ENCODE peak calls at places on chromosome 1, in six cellular contexts. T, Q, X, O, A and B are unnamed samples.

GRCh38 chr1:183353597-183353996 is 64.6 kb downstream of the NMNAT2 start:
- DNase-seq in T (no peak), Q (no peak), X (no peak), O (peak), A (no peak), B (no peak)

GRCh38 chr1:170145691-170146676 is at the start of gene NTMT2:
- DNase-seq in T (no peak), Q (no peak), X (no peak), O (peak), A (no peak), B (no peak)

GRCh38 chr1:20731057-20731991 is 1.2 kb downstream of the SH2D5 start:
- DNase-seq in T (peak), Q (no peak), X (no peak), O (no peak), A (no peak), B (no peak)

GRCh38 chr1:118039170-118039569 is 109.6 kb downstream of the WDR3 start:
- DNase-seq in T (no peak), Q (no peak), X (no peak), O (no peak), A (no peak), B (no peak)

GRCh38 chr1:243270097-243270864 is 14.4 kb downstream of the SDCCAG8 start:
- DNase-seq in T (no peak), Q (no peak), X (no peak), O (no peak), A (no peak), B (no peak)

GRCh38 chr1:214544791-214545190 is 6.6 kb downstream of the PTPN14 start:
- DNase-seq in T (no peak), Q (no peak), X (no peak), O (no peak), A (no peak), B (no peak)

GRCh38 chr1:207944571-207944970 is 33.6 kb upstream of the CD34 start:
- DNase-seq in T (no peak), Q (no peak), X (no peak), O (no peak), A (no peak), B (no peak)

GRCh38 chr1:28887835-28888682 is 26.3 kb upstream of the EPB41 start:
- DNase-seq in T (peak), Q (peak), X (peak), O (peak), A (peak), B (no peak)

GRCh38 chr1:245306020-245306419 is 151.2 kb downstream of the KIF26B start:
- DNase-seq in T (no peak), Q (no peak), X (no peak), O (no peak), A (no peak), B (no peak)

GRCh38 chr1:199460933-199461332 is 566.6 kb upstream of the NR5A2 start:
- DNase-seq in T (no peak), Q (no peak), X (no peak), O (peak), A (no peak), B (no peak)

GRCh38 chr1:203215573-203215972 is 13.9 kb downstream of the CHIT1 start:
- DNase-seq in T (no peak), Q (no peak), X (no peak), O (peak), A (no peak), B (no peak)

DNA sequence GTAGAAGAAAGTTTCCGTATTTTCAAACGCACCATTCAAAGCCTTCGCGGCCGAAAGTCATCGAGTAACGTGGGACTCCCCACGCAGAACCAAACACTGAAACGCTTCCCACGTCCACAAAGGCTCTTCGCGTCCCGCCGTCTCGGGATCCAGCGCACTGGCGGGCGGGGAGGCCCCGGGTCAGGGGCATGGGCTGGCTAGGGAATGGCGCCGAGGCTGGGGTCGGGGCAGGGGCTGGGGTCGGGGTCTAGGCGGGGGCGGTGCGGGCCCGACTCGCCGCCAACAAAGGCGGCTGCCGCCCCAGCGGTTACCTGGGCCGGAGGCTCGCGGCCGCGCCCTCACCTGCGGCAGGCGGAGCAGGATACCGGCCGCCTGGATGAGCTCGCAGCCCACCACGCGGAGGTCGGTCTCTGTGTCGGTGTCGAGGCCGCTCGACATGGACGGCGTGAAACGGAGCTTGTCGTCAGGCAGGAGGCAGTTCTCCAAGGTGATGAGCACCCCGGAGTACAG is 403 bp downstream of the CCNL2 start:
- DNase-seq in T (no peak), Q (no peak), X (no peak), O (no peak), A (no peak), B (no peak)
- TF ChIP-seq POLR2AphosphoS5 in T (no peak), Q (no peak), X (no peak), O (no peak), A (no peak), B (no peak)

DNA sequence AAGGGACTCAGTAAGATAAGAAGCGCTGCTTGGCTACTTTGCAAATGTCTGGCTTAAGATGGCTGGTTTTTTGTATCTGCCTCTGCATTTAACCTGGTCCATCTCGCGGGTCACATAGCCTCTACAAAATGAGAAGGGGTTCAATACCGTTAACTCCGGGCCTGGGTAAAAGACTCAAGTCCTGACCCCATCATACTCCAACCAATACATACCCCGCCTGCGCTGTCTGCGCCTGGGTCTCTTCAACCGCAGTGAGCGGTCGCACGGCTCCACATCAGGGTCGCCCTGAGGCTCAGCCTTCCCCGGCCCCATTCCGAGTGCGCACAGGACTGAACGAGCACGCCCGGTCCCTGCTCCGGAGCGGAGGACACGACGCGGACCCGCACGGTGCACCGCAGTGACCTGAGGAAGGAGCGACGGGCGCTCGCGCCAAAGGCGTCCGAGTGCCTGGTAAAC is 558 bp upstream of the PGD start:
- DNase-seq in T (no peak), Q (no peak), X (no peak), O (no peak), A (no peak), B (no peak)
- H3K27ac ChIP-seq in T (peak), Q (peak), X (peak), O (peak), A (no peak), B (no peak)

GRCh38 chr1:154583691-154584212 is 16.2 kb downstream of the CHRNB2 start:
- DNase-seq in T (no peak), Q (no peak), X (no peak), O (no peak), A (no peak), B (no peak)
- TF ChIP-seq POLR2AphosphoS5 in T (no peak), Q (no peak), X (no peak), O (no peak), A (no peak), B (no peak)

DNA sequence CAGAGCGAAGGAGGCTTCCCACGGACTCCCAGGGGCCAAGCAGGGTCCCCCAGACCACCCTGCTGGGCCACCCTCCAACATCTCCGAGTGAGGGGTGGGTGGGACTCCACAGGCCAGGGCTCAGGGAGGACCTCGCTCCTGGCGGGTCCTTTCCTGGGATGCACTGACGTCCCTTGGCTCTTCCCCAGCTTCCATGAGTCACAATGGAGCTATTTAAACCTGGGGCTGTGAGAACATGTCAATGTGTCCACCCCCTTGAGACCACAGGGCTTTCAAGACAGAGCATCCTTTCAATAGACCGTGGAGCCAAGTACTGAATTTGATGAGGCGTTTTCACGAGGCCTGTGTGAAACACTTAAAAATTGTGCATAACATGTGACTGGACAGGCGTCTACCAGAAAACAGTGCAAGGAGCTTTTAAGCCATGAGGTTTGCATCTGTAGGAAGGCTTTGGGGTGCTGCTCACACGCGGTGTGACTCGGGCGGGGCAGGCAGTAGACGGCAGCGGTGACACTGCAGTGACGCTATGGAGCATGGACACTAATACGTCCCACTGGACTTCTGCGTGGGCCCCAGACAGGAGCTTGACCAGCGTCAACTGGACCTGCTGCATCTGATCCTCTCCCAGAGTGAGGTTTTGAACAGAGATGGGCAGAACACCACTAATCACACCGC is 24.1 kb upstream of the NPHP4 start:
- DNase-seq in T (no peak), Q (no peak), X (no peak), O (no peak), A (no peak), B (no peak)
- H3K27ac ChIP-seq in T (no peak), Q (no peak), X (no peak), O (no peak), A (peak), B (no peak)

GRCh38 chr1:81511281-81511680 is 289.5 kb upstream of the ADGRL2 start:
- DNase-seq in T (no peak), Q (no peak), X (no peak), O (no peak), A (no peak), B (no peak)
- TF ChIP-seq POLR2AphosphoS5 in T (no peak), Q (no peak), X (no peak), O (no peak), A (no peak), B (no peak)

GRCh38 chr1:68148631-68149030 is 83.7 kb downstream of the WLS start:
- DNase-seq in T (no peak), Q (no peak), X (no peak), O (no peak), A (no peak), B (no peak)
- H3K27ac ChIP-seq in T (no peak), Q (no peak), X (no peak), O (no peak), A (no peak), B (no peak)

DNA sequence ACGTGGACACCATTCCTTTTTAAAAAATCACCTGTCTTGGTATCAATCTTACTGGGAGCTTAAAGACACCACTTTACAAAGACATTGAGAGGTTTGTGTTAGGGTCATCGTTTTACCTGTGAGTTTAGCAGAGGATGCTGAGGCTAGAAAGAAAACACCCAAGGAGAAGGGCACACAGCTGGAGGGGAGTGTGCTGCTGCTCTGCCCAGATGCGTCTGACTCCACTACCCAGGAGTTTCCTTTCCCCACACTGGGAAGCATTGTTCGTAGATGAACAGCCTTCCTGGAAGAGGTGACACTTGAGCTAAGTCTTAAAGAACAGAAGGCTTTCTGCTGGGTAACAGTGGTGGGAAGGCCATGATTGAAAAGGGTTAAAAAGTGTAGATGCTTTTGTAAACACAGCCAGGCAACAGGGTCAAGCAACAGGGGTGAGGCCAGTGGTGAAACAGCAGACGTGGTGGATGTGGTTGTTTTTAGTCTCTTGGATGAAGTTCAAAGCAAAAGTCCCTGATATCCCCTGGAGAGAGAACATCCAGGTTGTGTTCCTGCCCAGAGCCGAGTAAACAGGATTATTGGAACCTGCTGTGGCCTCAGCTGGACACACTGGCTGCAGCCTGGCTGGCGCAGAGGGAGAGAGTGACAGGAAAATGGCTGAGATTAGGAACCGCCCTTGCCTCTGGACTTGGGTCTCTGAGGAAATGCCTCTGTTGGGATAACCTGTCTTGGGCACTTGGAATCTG is 198.6 kb upstream of the JUN start:
- DNase-seq in T (no peak), Q (no peak), X (peak), O (no peak), A (peak), B (no peak)
- TF ChIP-seq POLR2AphosphoS5 in T (peak), Q (no peak), X (no peak), O (no peak), A (no peak), B (no peak)

GRCh38 chr1:226632169-226632884 is 83.8 kb downstream of the STUM start:
- DNase-seq in T (no peak), Q (no peak), X (no peak), O (no peak), A (peak), B (no peak)

GRCh38 chr1:226630592-226630991 is 82.0 kb downstream of the STUM start:
- DNase-seq in T (no peak), Q (no peak), X (no peak), O (no peak), A (no peak), B (no peak)

GRCh38 chr1:226629896-226630550 is 81.5 kb downstream of the STUM start:
- DNase-seq in T (no peak), Q (no peak), X (no peak), O (no peak), A (peak), B (no peak)

GRCh38 chr1:226632922-226633351 is 84.4 kb downstream of the STUM start:
- DNase-seq in T (no peak), Q (no peak), X (no peak), O (no peak), A (peak), B (no peak)

GRCh38 chr1:226631229-226632000 is 82.9 kb downstream of the STUM start:
- DNase-seq in T (no peak), Q (no peak), X (no peak), O (no peak), A (peak), B (no peak)
- H3K27ac ChIP-seq in T (no peak), Q (peak), X (no peak), O (no peak), A (no peak), B (no peak)